ENCODE peak calls at places on chromosome 14, in nine cellular contexts. M is B cell, E is WTC11, H is vagina, N is GM12865, C is endothelial cell, B is AG10803, S is left ventricle myocardium inferior, K is heart right ventricle. A is an unnamed sample.

GRCh38 chr14:103629503-103630121 is 601 bp downstream of the KLC1 start:
- DNase-seq in S (peak), M (peak), B (no peak), H (no peak), N (peak), E (peak), C (peak), K (peak), A (peak)

GRCh38 chr14:49768301-49769121 is 558 bp downstream of the KLHDC2 start:
- DNase-seq in H (no peak), N (peak), M (peak), S (peak), C (peak), K (peak), E (peak), B (peak), A (peak)

GRCh38 chr14:21997300-21997699 is 323.7 kb upstream of the OR4E1 start:
- DNase-seq in C (peak), B (no peak), H (no peak), E (peak), N (peak), S (no peak), K (no peak), M (no peak), A (peak)

GRCh38 chr14:75615200-75615599 is 36.8 kb downstream of the FLVCR2 start:
- DNase-seq in K (peak), C (no peak), M (peak), N (peak), H (no peak), B (no peak), E (no peak), S (no peak), A (no peak)

GRCh38 chr14:53938126-53938671 is 18.4 kb downstream of the BMP4 start:
- DNase-seq in K (no peak), M (no peak), N (no peak), B (no peak), C (no peak), H (no peak), S (no peak), E (no peak), A (no peak)

GRCh38 chr14:51609987-51610283 is 41.8 kb upstream of the FRMD6 start:
- DNase-seq in S (no peak), N (peak), B (peak), C (no peak), E (no peak), H (no peak), M (no peak), K (no peak), A (no peak)

GRCh38 chr14:106586098-106586704 is 1059.8 kb downstream of the TMEM121 start:
- DNase-seq in S (no peak), C (no peak), K (no peak), H (no peak), E (no peak), M (peak), B (no peak), N (peak), A (peak)

GRCh38 chr14:102739190-102739469 is 38.1 kb upstream of the TRAF3 start:
- DNase-seq in K (no peak), N (no peak), E (no peak), C (no peak), M (no peak), S (no peak), H (no peak), B (no peak), A (no peak)

GRCh38 chr14:61462566-61463195 is 141.3 kb downstream of the PRKCH start:
- DNase-seq in C (no peak), E (no peak), B (peak), S (no peak), H (no peak), N (no peak), M (no peak), K (no peak), A (no peak)

GRCh38 chr14:75371297-75371696 is 56.5 kb upstream of the JDP2 start:
- DNase-seq in S (no peak), E (no peak), C (no peak), H (peak), N (no peak), B (no peak), M (no peak), K (no peak), A (no peak)

GRCh38 chr14:23438130-23438893 is 2.9 kb upstream of the MYH7 start:
- DNase-seq in N (no peak), E (no peak), C (no peak), H (no peak), S (peak), B (no peak), M (no peak), K (peak), A (no peak)

GRCh38 chr14:75960219-75960618 is 21.6 kb downstream of the TGFB3 start:
- DNase-seq in B (no peak), N (peak), H (no peak), K (no peak), S (no peak), E (no peak), M (peak), C (no peak), A (no peak)

GRCh38 chr14:56862843-56863242 is 52.6 kb upstream of the OTX2 start:
- DNase-seq in E (no peak), N (no peak), C (no peak), B (no peak), S (no peak), H (no peak), M (no peak), K (no peak), A (no peak)

GRCh38 chr14:37991027-37991426 is 216.7 kb upstream of the SSTR1 start:
- DNase-seq in C (no peak), N (no peak), B (no peak), M (no peak), S (no peak), E (no peak), K (no peak), H (no peak), A (no peak)

GRCh38 chr14:65179918-65180724 is 77.8 kb upstream of the MAX start:
- DNase-seq in E (no peak), H (no peak), C (no peak), S (peak), M (peak), N (peak), B (peak), K (peak), A (peak)

GRCh38 chr14:99807413-99808132 is 14.4 kb downstream of the EML1 start:
- DNase-seq in N (no peak), E (peak), B (peak), S (no peak), C (peak), K (no peak), H (no peak), M (no peak), A (no peak)

GRCh38 chr14:61609143-61609851 is 86.0 kb upstream of the HIF1A start:
- DNase-seq in K (no peak), E (peak), N (no peak), M (no peak), H (no peak), C (peak), S (no peak), B (peak), A (no peak)

GRCh38 chr14:98278805-98279204 is 993.2 kb downstream of the BCL11B start:
- DNase-seq in M (no peak), S (no peak), H (peak), C (no peak), B (no peak), K (no peak), E (no peak), N (no peak), A (no peak)

GRCh38 chr14:68926236-68926635 is 52.9 kb downstream of the ACTN1 start:
- DNase-seq in H (no peak), K (no peak), C (no peak), B (no peak), E (no peak), M (no peak), N (no peak), S (no peak), A (no peak)
- TF ChIP-seq CTCF in H (no peak), K (no peak), C (no peak), B (peak), E (no peak), M (no peak), N (peak), S (peak), A (no peak)

GRCh38 chr14:93104961-93105360 is 10.8 kb downstream of the ITPK1 start:
- DNase-seq in M (no peak), S (no peak), C (no peak), E (peak), K (no peak), H (no peak), B (no peak), N (peak), A (no peak)
- TF ChIP-seq CTCF in M (no peak), S (peak), C (no peak), E (no peak), K (no peak), H (no peak), B (peak), N (no peak), A (no peak)

GRCh38 chr14:101491841-101492240 is 69.5 kb upstream of the DIO3 start:
- DNase-seq in C (no peak), K (no peak), B (no peak), E (no peak), H (no peak), M (no peak), N (no peak), S (no peak), A (no peak)
- TF ChIP-seq CTCF in C (no peak), K (no peak), B (no peak), E (no peak), H (no peak), M (no peak), N (no peak), S (no peak), A (no peak)

GRCh38 chr14:36942522-36943245 is 229.7 kb downstream of the SLC25A21 start:
- DNase-seq in H (no peak), B (peak), N (no peak), M (no peak), C (no peak), S (no peak), E (no peak), K (no peak), A (no peak)
- TF ChIP-seq CTCF in H (no peak), B (no peak), N (no peak), M (peak), C (peak), S (peak), E (peak), K (no peak), A (no peak)

GRCh38 chr14:71309756-71310155 is 402.5 kb downstream of the PCNX1 start:
- DNase-seq in B (no peak), C (no peak), S (no peak), K (no peak), H (no peak), N (no peak), M (no peak), E (no peak), A (no peak)
- TF ChIP-seq CTCF in B (peak), C (no peak), S (no peak), K (no peak), H (no peak), N (no peak), M (no peak), E (no peak), A (no peak)

A was measured in Calu3.